ENCODE peak calls at places on chromosomes 4 and X, in eight cellular contexts. J is left ventricle myocardium inferior, C is psoas muscle, R is neural crest cell, F is left lung, B is coronary artery, G is brain microvascular endothelial cell, Y is PC-9. N is an unnamed sample.

GRCh38 chr4:859496-859895 is 33.6 kb upstream of the CPLX1 start:
- DNase-seq in J (no peak), C (no peak), R (no peak), F (peak), B (no peak), G (no peak), Y (no peak), N (no peak)

GRCh38 chrX:53073115-53073581 is 9.0 kb upstream of the TSPYL2 start:
- DNase-seq in J (no peak), C (no peak), R (no peak), F (no peak), B (peak), G (no peak), Y (no peak), N (no peak)

GRCh38 chr4:128286474-128287158 is 997 bp downstream of the PGRMC2 start:
- DNase-seq in J (no peak), C (no peak), R (no peak), F (no peak), B (no peak), G (no peak), Y (peak), N (no peak)

GRCh38 chrX:118197730-118198129 is 81.1 kb upstream of the KLHL13 start:
- DNase-seq in J (no peak), C (no peak), R (no peak), F (no peak), B (no peak), G (no peak), Y (no peak), N (no peak)

GRCh38 chr4:7831330-7831729 is 108.3 kb downstream of the AFAP1 start:
- DNase-seq in J (no peak), C (no peak), R (no peak), F (no peak), B (peak), G (peak), Y (no peak), N (no peak)

GRCh38 chr4:139962130-139962684 is 191.8 kb downstream of the MAML3 start:
- DNase-seq in J (no peak), C (no peak), R (no peak), F (no peak), B (no peak), G (no peak), Y (no peak), N (no peak)

GRCh38 chr4:8892556-8893226 is 21.1 kb upstream of the HMX1 start:
- DNase-seq in J (no peak), C (no peak), R (no peak), F (no peak), B (no peak), G (no peak), Y (no peak), N (no peak)

GRCh38 chr4:81343536-81343935 is 128.2 kb downstream of the RASGEF1B start:
- DNase-seq in J (no peak), C (no peak), R (no peak), F (no peak), B (no peak), G (no peak), Y (no peak), N (no peak)

GRCh38 chrX:6694977-6695376 is 160.1 kb upstream of the VCX3A start:
- DNase-seq in J (no peak), C (no peak), R (no peak), F (no peak), B (no peak), G (no peak), Y (no peak), N (no peak)

GRCh38 chr4:17033256-17034245 is 135.1 kb upstream of the LDB2 start:
- DNase-seq in J (no peak), C (no peak), R (no peak), F (no peak), B (no peak), G (no peak), Y (no peak), N (no peak)

GRCh38 chrX:85930099-85930498 is 117.3 kb downstream of the CHM start:
- DNase-seq in J (no peak), C (no peak), R (no peak), F (no peak), B (no peak), G (no peak), Y (no peak), N (no peak)

GRCh38 chr4:120921456-120922389 is 803 bp downstream of the PRDM5 start:
- DNase-seq in J (peak), C (peak), R (peak), F (peak), B (peak), G (peak), Y (peak), N (no peak)

GRCh38 chrX:119880552-119881437 is 9.2 kb downstream of the NDUFA1 start:
- DNase-seq in J (no peak), C (no peak), R (peak), F (no peak), B (no peak), G (peak), Y (peak), N (no peak)

GRCh38 chr4:5712931-5713330 is 1.9 kb downstream of the EVC start:
- DNase-seq in J (no peak), C (no peak), R (no peak), F (no peak), B (no peak), G (no peak), Y (no peak), N (no peak)

GRCh38 chrX:63428348-63428747 is 77.2 kb upstream of the SPIN4 start:
- DNase-seq in J (no peak), C (no peak), R (no peak), F (no peak), B (no peak), G (no peak), Y (peak), N (no peak)

GRCh38 chrX:11478036-11478435 is 184.8 kb downstream of the AMELX start:
- DNase-seq in J (no peak), C (no peak), R (no peak), F (no peak), B (no peak), G (no peak), Y (no peak), N (no peak)

GRCh38 chrX:105461013-105461412 is 240.5 kb upstream of the TEX13A start:
- DNase-seq in J (no peak), C (no peak), R (no peak), F (no peak), B (no peak), G (peak), Y (no peak), N (no peak)

GRCh38 chr4:122826596-122827257 is at the start of gene FGF2:
- DNase-seq in J (peak), C (peak), R (peak), F (peak), B (peak), G (peak), Y (peak), N (no peak)

GRCh38 chr4:100728861-100729260 is 211.0 kb upstream of the EMCN start:
- DNase-seq in J (no peak), C (no peak), R (no peak), F (no peak), B (no peak), G (no peak), Y (no peak), N (no peak)

GRCh38 chr4:39855909-39856512 is 121.7 kb downstream of the PDS5A start:
- DNase-seq in J (no peak), C (no peak), R (no peak), F (no peak), B (no peak), G (peak), Y (no peak), N (no peak)

GRCh38 chr4:161256172-161256571 is 907.6 kb downstream of the FSTL5 start:
- DNase-seq in J (no peak), C (no peak), R (no peak), F (no peak), B (no peak), G (no peak), Y (no peak), N (no peak)
- TF ChIP-seq CTCF in J (no peak), C (no peak), R (no peak), F (no peak), B (no peak), G (no peak), Y (no peak), N (no peak)

DNA sequence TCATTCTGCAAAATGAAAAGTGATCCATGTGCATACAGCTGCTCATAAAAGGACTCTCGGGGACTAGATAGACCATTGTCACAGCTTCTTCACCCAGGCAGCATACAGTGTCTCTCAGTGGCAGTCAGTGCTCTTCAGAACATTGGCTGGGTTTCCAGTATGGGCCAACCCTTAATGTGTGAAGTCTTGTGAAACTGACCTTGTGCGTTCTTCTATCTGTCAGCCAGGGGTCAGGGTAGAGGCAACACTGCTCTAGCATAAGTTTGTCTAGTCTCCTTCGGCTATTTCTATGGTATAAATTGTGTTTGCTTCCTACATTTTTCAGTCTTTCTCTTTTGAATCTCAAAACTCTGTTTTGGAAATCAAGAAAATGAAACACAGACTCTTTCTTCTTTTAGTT is 37.0 kb upstream of the SMIM31 start:
- DNase-seq in J (no peak), C (no peak), R (no peak), F (no peak), B (no peak), G (no peak), Y (no peak), N (no peak)
- TF ChIP-seq CTCF in J (peak), C (no peak), R (peak), F (no peak), B (no peak), G (peak), Y (no peak), N (no peak)

GRCh38 chr4:83284161-83285021 is at the start of gene COQ2:
- DNase-seq in J (peak), C (peak), R (peak), F (peak), B (peak), G (peak), Y (peak), N (peak)

GRCh38 chr4:83282049-83282535 is 2.5 kb downstream of the COQ2 start:
- DNase-seq in J (no peak), C (no peak), R (peak), F (no peak), B (no peak), G (peak), Y (peak), N (no peak)

GRCh38 chr4:83285022-83285387 is 407 bp upstream of the COQ2 start:
- DNase-seq in J (no peak), C (no peak), R (no peak), F (no peak), B (no peak), G (peak), Y (no peak), N (peak)

GRCh38 chr4:83276299-83277040 is 8.1 kb downstream of the COQ2 start:
- DNase-seq in J (no peak), C (no peak), R (no peak), F (no peak), B (no peak), G (no peak), Y (no peak), N (no peak)

GRCh38 chr4:83281326-83281725 is 3.3 kb downstream of the COQ2 start:
- DNase-seq in J (no peak), C (no peak), R (no peak), F (no peak), B (no peak), G (no peak), Y (no peak), N (no peak)
- TF ChIP-seq CTCF in J (no peak), C (no peak), R (no peak), F (no peak), B (no peak), G (no peak), Y (no peak), N (no peak)

GRCh38 chr4:14695411-14695810 is 306.9 kb upstream of the CPEB2 start:
- DNase-seq in J (no peak), C (no peak), R (no peak), F (no peak), B (no peak), G (peak), Y (no peak), N (no peak)

GRCh38 chr4:14701896-14702295 is 300.4 kb upstream of the CPEB2 start:
- DNase-seq in J (no peak), C (peak), R (no peak), F (no peak), B (no peak), G (no peak), Y (peak), N (no peak)

GRCh38 chr4:14701389-14701788 is 300.9 kb upstream of the CPEB2 start:
- DNase-seq in J (no peak), C (no peak), R (no peak), F (no peak), B (no peak), G (no peak), Y (no peak), N (no peak)

GRCh38 chr4:14700544-14700943 is 301.7 kb upstream of the CPEB2 start:
- DNase-seq in J (no peak), C (no peak), R (no peak), F (no peak), B (no peak), G (no peak), Y (no peak), N (no peak)

DNA sequence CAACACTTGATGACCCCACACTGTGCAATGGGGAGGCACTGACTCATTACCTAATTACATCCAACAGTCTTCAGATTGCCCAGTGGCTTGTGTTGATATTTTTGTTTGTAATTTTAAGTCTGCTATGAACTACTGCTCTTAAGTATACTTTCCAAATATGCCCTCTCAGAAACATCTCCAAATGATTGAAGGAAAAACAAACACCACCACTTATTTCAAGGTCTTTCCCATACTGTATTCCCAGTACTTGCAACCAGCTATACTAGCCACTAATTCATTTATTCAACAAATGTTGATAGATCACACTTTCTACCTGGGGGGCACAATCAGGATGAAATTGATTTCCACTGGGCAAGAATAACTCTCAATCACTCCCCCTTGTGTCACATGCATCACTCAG is 302.2 kb upstream of the CPEB2 start:
- DNase-seq in J (no peak), C (no peak), R (no peak), F (no peak), B (no peak), G (no peak), Y (no peak), N (no peak)
- TF ChIP-seq CTCF in J (no peak), C (no peak), R (no peak), F (no peak), B (no peak), G (no peak), Y (no peak), N (no peak)

GRCh38 chrX:16804923-16805464 is 18.7 kb downstream of the TXLNG start:
- DNase-seq in J (no peak), C (no peak), R (no peak), F (no peak), B (no peak), G (no peak), Y (no peak), N (no peak)

GRCh38 chrX:16807976-16808542 is 21.8 kb downstream of the TXLNG start:
- DNase-seq in J (no peak), C (no peak), R (no peak), F (no peak), B (no peak), G (peak), Y (peak), N (no peak)

DNA sequence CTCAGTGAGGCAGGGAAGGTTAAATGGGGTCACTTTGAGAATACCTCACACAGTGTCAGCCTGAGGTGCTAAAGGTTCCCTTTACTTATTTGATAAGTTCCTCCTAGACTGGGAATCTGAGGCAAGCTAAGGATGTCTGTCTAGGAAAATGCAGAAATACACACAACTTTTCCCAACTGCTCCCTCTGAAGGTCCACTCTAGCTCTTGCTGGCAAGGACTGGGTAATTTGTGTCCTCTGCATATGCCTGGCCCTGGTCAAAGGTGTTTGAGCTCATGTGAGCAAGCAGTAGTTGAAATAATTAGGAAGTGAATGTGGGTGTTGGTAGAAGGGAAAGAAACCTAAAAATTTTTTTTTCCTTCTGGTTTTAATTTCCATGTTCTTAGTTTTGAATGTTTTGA is 21.3 kb downstream of the TXLNG start:
- DNase-seq in J (no peak), C (no peak), R (no peak), F (no peak), B (no peak), G (no peak), Y (no peak), N (no peak)
- TF ChIP-seq CTCF in J (peak), C (peak), R (peak), F (no peak), B (no peak), G (no peak), Y (no peak), N (peak)

GRCh38 chrX:132375941-132376340 is 112.9 kb downstream of the MBNL3 start:
- DNase-seq in J (no peak), C (no peak), R (no peak), F (no peak), B (no peak), G (no peak), Y (no peak), N (no peak)
- TF ChIP-seq CTCF in J (no peak), C (peak), R (peak), F (no peak), B (no peak), G (peak), Y (peak), N (peak)

GRCh38 chrX:106748377-106748776 is 21.9 kb downstream of the RNF128 start:
- DNase-seq in J (no peak), C (no peak), R (no peak), F (no peak), B (no peak), G (no peak), Y (no peak), N (no peak)

GRCh38 chrX:106751407-106751806 is 24.9 kb downstream of the RNF128 start:
- DNase-seq in J (no peak), C (no peak), R (no peak), F (no peak), B (no peak), G (no peak), Y (no peak), N (no peak)

DNA sequence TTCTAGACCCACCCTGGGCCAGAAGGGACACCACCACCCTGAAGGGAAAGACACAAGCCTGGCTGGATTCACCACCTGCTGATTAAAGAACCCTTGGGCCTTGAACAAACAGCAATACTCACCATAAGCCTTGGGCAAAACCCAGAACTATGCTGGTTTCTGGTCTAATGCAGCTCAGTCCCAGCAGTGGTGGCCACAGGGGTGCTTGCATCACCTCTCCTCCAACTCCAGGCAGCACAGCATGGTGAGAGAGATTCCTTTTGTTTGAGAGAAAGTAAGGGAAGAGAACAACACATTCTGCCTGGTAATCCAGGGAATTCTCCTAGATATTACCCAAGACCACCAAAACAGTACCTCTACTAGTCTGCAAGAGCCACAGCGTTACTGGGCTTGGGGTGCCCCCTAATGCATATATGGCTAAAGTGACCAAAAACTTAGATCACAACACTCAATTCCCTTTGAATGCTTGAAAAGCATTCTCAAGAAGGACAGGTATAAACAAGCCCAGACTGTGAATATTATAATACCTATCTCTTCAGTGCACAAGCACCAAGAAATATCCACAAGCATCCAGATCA is 25.7 kb downstream of the RNF128 start:
- DNase-seq in J (no peak), C (no peak), R (no peak), F (no peak), B (no peak), G (peak), Y (no peak), N (no peak)
- TF ChIP-seq CTCF in J (no peak), C (peak), R (peak), F (no peak), B (no peak), G (peak), Y (peak), N (no peak)

N was measured in CD14-positive monocyte.